ENCODE peak calls at places on chromosome 11, in nine cellular contexts. U is neural crest cell; J is non-pigmented ciliary epithelial cell; G is SW 1271; P is lung microvascular endothelial cell; H is progenitor cell of endocrine pancreas; V is activated naive CD4-positive, alpha-beta T cell; T is left cardiac atrium; L is kidney glomerular epithelial cell. O is an unnamed sample.

GRCh38 chr11:24437123-24437522 is 59.7 kb upstream of the LUZP2 start:
- DNase-seq in V (no peak), J (no peak), T (no peak), P (no peak), U (no peak), H (no peak), L (no peak), G (no peak), O (no peak)

GRCh38 chr11:45252877-45253276 is 33.3 kb downstream of the SYT13 start:
- DNase-seq in H (no peak), U (no peak), G (no peak), P (no peak), L (no peak), J (no peak), V (no peak), T (no peak), O (no peak)

GRCh38 chr11:14971865-14972580 is at the start of gene CALCA:
- DNase-seq in V (no peak), H (no peak), T (peak; percentile 23), L (no peak), U (no peak), P (no peak), G (no peak), J (no peak), O (no peak)

GRCh38 chr11:6594142-6594768 is 9.2 kb downstream of the RRP8 start:
- DNase-seq in J (no peak), U (no peak), T (no peak), H (no peak), G (no peak), L (no peak), P (no peak), V (no peak), O (no peak)

GRCh38 chr11:112128483-112129121 is 35.3 kb downstream of the IL18 start:
- DNase-seq in H (no peak), U (no peak), L (peak; percentile 43), J (peak; percentile 30), V (no peak), G (peak; percentile 81), P (peak; percentile 58), T (peak; percentile 58), O (no peak)

GRCh38 chr11:126857860-126858808 is 142.4 kb downstream of the KIRREL3 start:
- DNase-seq in U (no peak), L (no peak), P (no peak), V (no peak), G (no peak), H (no peak), J (no peak), T (no peak), O (no peak)

GRCh38 chr11:116498161-116498560 is 274.6 kb downstream of the BUD13 start:
- DNase-seq in U (no peak), L (no peak), T (no peak), P (no peak), H (no peak), J (no peak), V (no peak), G (no peak), O (no peak)

GRCh38 chr11:56706486-56706885 is 7.6 kb downstream of the OR9G1 start:
- DNase-seq in T (no peak), L (no peak), V (no peak), U (no peak), G (no peak), H (no peak), P (no peak), J (no peak), O (no peak)

GRCh38 chr11:10979529-10979928 is 121.7 kb upstream of the ZBED5 start:
- DNase-seq in L (no peak), H (no peak), U (no peak), T (no peak), V (no peak), G (no peak), P (no peak), J (no peak), O (no peak)

O was measured in Caco-2.